ENCODE peak calls at places on chromosomes 11 and 22, in seven cellular contexts. X is lower leg skin, F is breast epithelium, W is fibroblast of lung, N is GM20000, L is kidney epithelial cell, I is neural progenitor cell. J is an unnamed sample.
A peak's percentile ranks its signal among the peaks of the same experiment; 100 is the strongest.

GRCh38 chr11:123654566-123655081 is at the start of gene SCN3B:
- DNase-seq in X (peak; percentile 88), F (peak; percentile 71), W (peak; percentile 81), N (peak; percentile 70), L (peak; percentile 26), I (peak; percentile 88), J (peak; percentile 74)

GRCh38 chr22:17243524-17243923 is 24.3 kb upstream of the ADA2 start:
- DNase-seq in X (no peak), F (no peak), W (no peak), N (peak; percentile 69), L (no peak), I (no peak), J (no peak)

GRCh38 chr22:46749682-46750529 is 11.9 kb upstream of the CERK start:
- DNase-seq in X (no peak), F (no peak), W (no peak), N (no peak), L (no peak), I (no peak), J (peak; percentile 34)

GRCh38 chr11:76443254-76443935 is 1.4 kb upstream of the EMSY start:
- DNase-seq in X (no peak), F (no peak), W (peak; percentile 42), N (no peak), L (no peak), I (no peak), J (no peak)

GRCh38 chr11:47672283-47672730 is 29.9 kb upstream of the MTCH2 start:
- DNase-seq in X (no peak), F (no peak), W (peak; percentile 9), N (no peak), L (no peak), I (no peak), J (no peak)

GRCh38 chr11:46832511-46833214 is 13.4 kb downstream of the CKAP5 start:
- DNase-seq in X (no peak), F (no peak), W (no peak), N (no peak), L (no peak), I (no peak), J (no peak)

GRCh38 chr22:49209452-49210195 is 618.0 kb downstream of the BRD1 start:
- DNase-seq in X (peak; percentile 49), F (peak; percentile 14), W (no peak), N (no peak), L (no peak), I (no peak), J (no peak)

GRCh38 chr11:1234054-1234720 is 11.3 kb downstream of the MUC5B start:
- DNase-seq in X (peak; percentile 79), F (no peak), W (no peak), N (no peak), L (no peak), I (no peak), J (no peak)

GRCh38 chr22:46661221-46661851 is 41.1 kb downstream of the GRAMD4 start:
- DNase-seq in X (no peak), F (no peak), W (peak; percentile 62), N (no peak), L (peak; percentile 14), I (no peak), J (peak; percentile 54)

GRCh38 chr11:94557992-94558391 is 9.2 kb upstream of the PIWIL4 start:
- DNase-seq in X (no peak), F (no peak), W (peak; percentile 70), N (no peak), L (no peak), I (no peak), J (no peak)

GRCh38 chr11:97461934-97462333 is 1072.1 kb downstream of the JRKL start:
- DNase-seq in X (peak; percentile 77), F (no peak), W (no peak), N (no peak), L (no peak), I (no peak), J (no peak)

GRCh38 chr11:117513666-117514065 is 186.0 kb downstream of the CEP164 start:
- DNase-seq in X (no peak), F (no peak), W (no peak), N (no peak), L (no peak), I (no peak), J (no peak)

GRCh38 chr11:47348859-47349258 is 3.6 kb downstream of the MYBPC3 start:
- DNase-seq in X (no peak), F (no peak), W (no peak), N (no peak), L (no peak), I (peak; percentile 74), J (peak; percentile 12)

GRCh38 chr11:393219-394033 is 583 bp upstream of the PKP3 start:
- DNase-seq in X (no peak), F (peak; percentile 90), W (peak; percentile 76), N (no peak), L (no peak), I (no peak), J (peak; percentile 94)

GRCh38 chr22:32079110-32080089 is 36.3 kb downstream of the SLC5A1 start:
- DNase-seq in X (no peak), F (no peak), W (peak; percentile 85), N (no peak), L (peak; percentile 71), I (no peak), J (peak; percentile 58)

GRCh38 chr22:32083000-32083399 is 39.9 kb downstream of the SLC5A1 start:
- DNase-seq in X (no peak), F (no peak), W (no peak), N (no peak), L (no peak), I (no peak), J (no peak)

GRCh38 chr22:32083814-32084213 is 40.8 kb downstream of the SLC5A1 start:
- DNase-seq in X (no peak), F (no peak), W (no peak), N (no peak), L (no peak), I (no peak), J (no peak)

GRCh38 chr22:32082331-32082730 is 39.3 kb downstream of the SLC5A1 start:
- DNase-seq in X (no peak), F (no peak), W (peak; percentile 8), N (no peak), L (no peak), I (no peak), J (no peak)

GRCh38 chr22:32080904-32081303 is 37.8 kb downstream of the SLC5A1 start:
- DNase-seq in X (no peak), F (no peak), W (peak; percentile 44), N (peak; percentile 65), L (no peak), I (peak; percentile 56), J (peak; percentile 55)
- TF ChIP-seq CTCF in X (no peak), F (no peak), W (peak; percentile 69), N (peak; percentile 22), L (peak; percentile 65), I (peak; percentile 70), J (peak; percentile 82)

DNA sequence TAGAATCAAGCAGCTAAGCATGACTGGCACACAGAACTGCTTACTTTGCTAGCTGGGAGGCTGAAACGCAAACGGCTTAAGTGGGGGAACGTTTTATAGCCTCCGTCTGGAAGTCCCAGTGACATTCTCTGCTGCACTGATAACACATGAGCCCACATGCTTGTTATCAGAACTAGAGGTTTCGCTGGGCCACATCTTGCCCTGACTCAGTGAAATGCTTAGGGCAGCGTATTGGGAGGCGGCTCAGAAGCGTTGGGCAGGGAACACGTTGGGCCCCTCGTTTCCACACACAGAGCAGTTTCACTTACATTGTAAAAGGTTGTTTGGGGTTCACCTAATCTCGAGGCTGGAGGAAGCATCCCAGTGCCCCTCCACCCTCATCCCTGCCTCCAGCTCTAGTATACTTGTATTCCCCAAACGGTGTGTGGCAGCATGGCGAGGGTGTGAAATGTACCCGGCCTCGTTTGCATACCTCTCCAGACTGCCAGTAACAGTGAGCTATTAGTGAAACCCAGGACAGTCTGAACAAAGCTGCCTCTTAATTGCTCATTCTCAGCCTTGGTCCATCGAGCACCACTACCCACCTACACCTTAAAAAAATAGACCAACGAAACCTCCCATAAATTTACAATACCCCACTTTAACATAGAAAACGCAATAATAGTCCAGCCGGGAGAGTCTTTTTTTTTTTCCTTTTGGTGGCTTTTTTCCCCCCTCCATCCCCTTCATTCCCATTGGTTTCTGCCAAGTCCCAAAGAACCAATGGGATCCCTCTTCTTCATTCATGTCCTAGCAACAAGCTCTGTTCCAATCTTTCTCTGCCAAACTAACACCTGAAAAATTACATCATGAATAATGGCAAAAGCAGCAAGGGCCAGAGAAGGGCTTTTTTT is 218.8 kb upstream of the SORL1-AS1 start:
- DNase-seq in X (no peak), F (no peak), W (peak; percentile 95), N (no peak), L (peak; percentile 63), I (no peak), J (no peak)
- TF ChIP-seq CTCF in X (no peak), F (no peak), W (no peak), N (no peak), L (no peak), I (no peak), J (no peak)

DNA sequence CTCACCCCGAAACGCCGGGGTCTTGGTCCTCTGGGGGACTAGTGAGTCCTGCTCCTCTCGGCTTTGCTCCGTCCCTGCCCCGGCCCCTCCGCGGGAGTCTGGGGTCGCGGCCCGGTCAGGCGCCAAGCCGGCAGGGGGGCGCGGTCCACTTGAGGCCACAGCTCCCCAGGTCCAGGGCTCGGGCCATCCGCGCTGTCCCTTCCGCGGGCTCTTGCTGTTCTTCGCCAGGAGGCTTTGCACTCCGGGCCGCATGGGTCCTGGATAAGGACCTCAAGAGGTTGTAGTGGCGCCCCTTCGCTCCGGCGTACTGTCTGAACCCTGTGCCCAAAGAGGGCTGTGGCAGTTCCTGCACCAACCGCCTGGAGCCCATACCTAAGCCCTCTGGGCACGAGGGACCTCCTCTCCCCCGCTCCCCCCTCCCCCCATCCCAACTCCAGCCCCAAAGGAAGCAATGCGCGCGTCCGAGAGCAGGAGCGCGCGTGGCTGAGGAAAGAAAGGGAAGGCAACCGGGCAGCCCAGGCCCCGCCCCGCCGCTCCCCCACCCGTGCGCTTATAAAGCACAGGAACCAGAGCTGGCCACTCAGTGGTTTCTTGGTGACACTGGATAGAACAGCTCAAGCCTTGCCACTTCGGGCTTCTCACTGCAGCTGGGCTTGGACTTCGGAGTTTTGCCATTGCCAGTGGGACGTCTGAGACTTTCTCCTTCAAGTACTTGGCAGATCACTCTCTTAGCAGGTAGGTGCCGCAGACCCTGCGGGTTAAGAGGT is at the start of gene ADM:
- DNase-seq in X (peak; percentile 98), F (peak; percentile 85), W (peak; percentile 64), N (peak; percentile 73), L (no peak), I (peak; percentile 86), J (peak; percentile 75)
- TF ChIP-seq CTCF in X (no peak), F (peak; percentile 34), W (peak; percentile 43), N (peak; percentile 46), L (peak; percentile 47), I (peak; percentile 69), J (peak; percentile 77)

DNA sequence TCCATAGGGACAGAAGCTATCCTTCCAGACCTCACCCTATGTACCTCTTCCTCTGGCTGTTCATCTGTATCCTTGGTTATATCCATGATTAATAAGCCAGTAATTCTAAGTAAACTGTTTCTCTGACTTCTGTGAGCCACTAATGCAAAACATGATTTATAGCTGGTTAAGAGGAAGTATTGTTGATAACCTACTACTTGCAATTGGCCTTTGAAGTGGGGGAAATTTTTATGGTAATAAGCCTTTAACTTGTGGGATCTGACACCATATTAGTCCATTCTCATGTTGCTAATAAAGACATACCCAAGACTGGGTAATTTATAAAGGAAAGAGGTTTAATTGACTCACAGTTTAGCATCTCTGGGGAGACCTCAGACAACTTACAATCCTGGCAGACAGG is 21.9 kb downstream of the CASP12 start:
- DNase-seq in X (no peak), F (no peak), W (peak; percentile 49), N (no peak), L (no peak), I (no peak), J (no peak)
- TF ChIP-seq CTCF in X (no peak), F (no peak), W (no peak), N (no peak), L (no peak), I (no peak), J (no peak)